ENCODE peak calls at places on chromosomes 13 and 19, in eight cellular contexts. One of them, this sample, is unnamed.

GRCh38 chr13:40383922-40384321 is 282.5 kb downstream of the FOXO1 start:
- DNase-seq in dorsolateral prefrontal cortex: no peak
- DNase-seq in cardiac fibroblast: no peak
- DNase-seq in fibroblast of villous mesenchyme: no peak
- DNase-seq in uterus: no peak
- DNase-seq in HCT116: no peak
- DNase-seq in WERI-Rb-1: no peak
- DNase-seq in IMR-90: no peak
- DNase-seq in this sample: no peak

GRCh38 chr13:32035701-32036100 is 4.1 kb downstream of the FRY start:
- DNase-seq in dorsolateral prefrontal cortex: no peak
- DNase-seq in cardiac fibroblast: no peak
- DNase-seq in fibroblast of villous mesenchyme: no peak
- DNase-seq in uterus: no peak
- DNase-seq in HCT116: no peak
- DNase-seq in WERI-Rb-1: no peak
- DNase-seq in IMR-90: no peak
- DNase-seq in this sample: no peak

GRCh38 chr13:33489563-33489962 is 204.0 kb upstream of the STARD13 start:
- DNase-seq in dorsolateral prefrontal cortex: no peak
- DNase-seq in cardiac fibroblast: no peak
- DNase-seq in fibroblast of villous mesenchyme: no peak
- DNase-seq in uterus: no peak
- DNase-seq in HCT116: no peak
- DNase-seq in WERI-Rb-1: no peak
- DNase-seq in IMR-90: no peak
- DNase-seq in this sample: no peak

GRCh38 chr19:10399878-10400277 is 3.5 kb downstream of the CDC37 start:
- DNase-seq in dorsolateral prefrontal cortex: no peak
- DNase-seq in cardiac fibroblast: no peak
- DNase-seq in fibroblast of villous mesenchyme: no peak
- DNase-seq in uterus: no peak
- DNase-seq in HCT116: no peak
- DNase-seq in WERI-Rb-1: no peak
- DNase-seq in IMR-90: no peak
- DNase-seq in this sample: no peak

GRCh38 chr19:48644355-48644754 is 1.6 kb downstream of the CA11 start:
- DNase-seq in dorsolateral prefrontal cortex: no peak
- DNase-seq in cardiac fibroblast: no peak
- DNase-seq in fibroblast of villous mesenchyme: no peak
- DNase-seq in uterus: no peak
- DNase-seq in HCT116: no peak
- DNase-seq in WERI-Rb-1: no peak
- DNase-seq in IMR-90: no peak
- DNase-seq in this sample: no peak

GRCh38 chr19:6761053-6761676 is 6.1 kb downstream of the SH2D3A start:
- DNase-seq in dorsolateral prefrontal cortex: no peak
- DNase-seq in cardiac fibroblast: peak
- DNase-seq in fibroblast of villous mesenchyme: no peak
- DNase-seq in uterus: no peak
- DNase-seq in HCT116: no peak
- DNase-seq in WERI-Rb-1: peak
- DNase-seq in IMR-90: no peak
- DNase-seq in this sample: no peak

GRCh38 chr13:66809496-66809895 is 420.6 kb downstream of the PCDH9 start:
- DNase-seq in dorsolateral prefrontal cortex: no peak
- DNase-seq in cardiac fibroblast: no peak
- DNase-seq in fibroblast of villous mesenchyme: peak
- DNase-seq in uterus: no peak
- DNase-seq in HCT116: no peak
- DNase-seq in WERI-Rb-1: no peak
- DNase-seq in IMR-90: peak
- DNase-seq in this sample: no peak

GRCh38 chr19:48636859-48637448 is at the start of gene DBP:
- DNase-seq in dorsolateral prefrontal cortex: no peak
- DNase-seq in cardiac fibroblast: no peak
- DNase-seq in fibroblast of villous mesenchyme: no peak
- DNase-seq in uterus: no peak
- DNase-seq in HCT116: no peak
- DNase-seq in WERI-Rb-1: no peak
- DNase-seq in IMR-90: no peak
- DNase-seq in this sample: no peak

GRCh38 chr13:64912141-64912540 is 2318.0 kb downstream of the PCDH9 start:
- DNase-seq in dorsolateral prefrontal cortex: no peak
- DNase-seq in cardiac fibroblast: peak
- DNase-seq in fibroblast of villous mesenchyme: no peak
- DNase-seq in uterus: no peak
- DNase-seq in HCT116: no peak
- DNase-seq in WERI-Rb-1: no peak
- DNase-seq in IMR-90: peak
- DNase-seq in this sample: peak

GRCh38 chr19:44552324-44552723 is 22.8 kb upstream of the CEACAM20 start:
- DNase-seq in dorsolateral prefrontal cortex: no peak
- DNase-seq in cardiac fibroblast: peak
- DNase-seq in fibroblast of villous mesenchyme: peak
- DNase-seq in uterus: no peak
- DNase-seq in HCT116: peak
- DNase-seq in WERI-Rb-1: peak
- DNase-seq in IMR-90: no peak
- DNase-seq in this sample: no peak
- TF ChIP-seq CTCF in dorsolateral prefrontal cortex: no peak
- TF ChIP-seq CTCF in cardiac fibroblast: peak
- TF ChIP-seq CTCF in fibroblast of villous mesenchyme: peak
- TF ChIP-seq CTCF in uterus: no peak
- TF ChIP-seq CTCF in HCT116: peak
- TF ChIP-seq CTCF in WERI-Rb-1: peak
- TF ChIP-seq CTCF in IMR-90: peak
- TF ChIP-seq CTCF in this sample: peak

GRCh38 chr19:41551711-41552110 is 24.3 kb upstream of the CEACAM21 start:
- DNase-seq in dorsolateral prefrontal cortex: no peak
- DNase-seq in cardiac fibroblast: no peak
- DNase-seq in fibroblast of villous mesenchyme: no peak
- DNase-seq in uterus: no peak
- DNase-seq in HCT116: no peak
- DNase-seq in WERI-Rb-1: no peak
- DNase-seq in IMR-90: no peak
- DNase-seq in this sample: no peak

GRCh38 chr19:41548047-41548446 is 27.9 kb upstream of the CEACAM21 start:
- DNase-seq in dorsolateral prefrontal cortex: no peak
- DNase-seq in cardiac fibroblast: no peak
- DNase-seq in fibroblast of villous mesenchyme: no peak
- DNase-seq in uterus: no peak
- DNase-seq in HCT116: no peak
- DNase-seq in WERI-Rb-1: no peak
- DNase-seq in IMR-90: no peak
- DNase-seq in this sample: no peak

GRCh38 chr19:41551212-41551610 is 24.8 kb upstream of the CEACAM21 start:
- DNase-seq in dorsolateral prefrontal cortex: no peak
- DNase-seq in cardiac fibroblast: no peak
- DNase-seq in fibroblast of villous mesenchyme: no peak
- DNase-seq in uterus: no peak
- DNase-seq in HCT116: no peak
- DNase-seq in WERI-Rb-1: no peak
- DNase-seq in IMR-90: no peak
- DNase-seq in this sample: no peak

GRCh38 chr19:41547569-41547968 is 28.4 kb upstream of the CEACAM21 start:
- DNase-seq in dorsolateral prefrontal cortex: no peak
- DNase-seq in cardiac fibroblast: no peak
- DNase-seq in fibroblast of villous mesenchyme: no peak
- DNase-seq in uterus: no peak
- DNase-seq in HCT116: no peak
- DNase-seq in WERI-Rb-1: no peak
- DNase-seq in IMR-90: no peak
- DNase-seq in this sample: no peak

GRCh38 chr19:41548954-41549688 is 26.8 kb upstream of the CEACAM21 start:
- DNase-seq in dorsolateral prefrontal cortex: no peak
- DNase-seq in cardiac fibroblast: no peak
- DNase-seq in fibroblast of villous mesenchyme: no peak
- DNase-seq in uterus: no peak
- DNase-seq in HCT116: no peak
- DNase-seq in WERI-Rb-1: no peak
- DNase-seq in IMR-90: no peak
- DNase-seq in this sample: no peak
- H3K4me3 ChIP-seq in dorsolateral prefrontal cortex: peak
- H3K4me3 ChIP-seq in cardiac fibroblast: no peak
- H3K4me3 ChIP-seq in fibroblast of villous mesenchyme: no peak
- H3K4me3 ChIP-seq in uterus: no peak
- H3K4me3 ChIP-seq in HCT116: no peak
- H3K4me3 ChIP-seq in WERI-Rb-1: no peak
- H3K4me3 ChIP-seq in IMR-90: no peak
- H3K4me3 ChIP-seq in this sample: no peak

GRCh38 chr19:30224689-30225606 is 147.2 kb upstream of the ZNF536 start:
- DNase-seq in dorsolateral prefrontal cortex: no peak
- DNase-seq in cardiac fibroblast: no peak
- DNase-seq in fibroblast of villous mesenchyme: no peak
- DNase-seq in uterus: no peak
- DNase-seq in HCT116: no peak
- DNase-seq in WERI-Rb-1: no peak
- DNase-seq in IMR-90: no peak
- DNase-seq in this sample: no peak
- TF ChIP-seq CTCF in dorsolateral prefrontal cortex: no peak
- TF ChIP-seq CTCF in cardiac fibroblast: no peak
- TF ChIP-seq CTCF in fibroblast of villous mesenchyme: no peak
- TF ChIP-seq CTCF in uterus: no peak
- TF ChIP-seq CTCF in HCT116: no peak
- TF ChIP-seq CTCF in WERI-Rb-1: no peak
- TF ChIP-seq CTCF in IMR-90: no peak
- TF ChIP-seq CTCF in this sample: no peak

GRCh38 chr19:13060233-13060963 is 42.3 kb downstream of the LYL1 start:
- DNase-seq in dorsolateral prefrontal cortex: peak
- DNase-seq in cardiac fibroblast: no peak
- DNase-seq in fibroblast of villous mesenchyme: no peak
- DNase-seq in uterus: no peak
- DNase-seq in HCT116: no peak
- DNase-seq in WERI-Rb-1: peak
- DNase-seq in IMR-90: no peak
- DNase-seq in this sample: no peak
- H3K4me3 ChIP-seq in dorsolateral prefrontal cortex: peak
- H3K4me3 ChIP-seq in cardiac fibroblast: peak
- H3K4me3 ChIP-seq in fibroblast of villous mesenchyme: peak
- H3K4me3 ChIP-seq in uterus: peak
- H3K4me3 ChIP-seq in HCT116: peak
- H3K4me3 ChIP-seq in WERI-Rb-1: peak
- H3K4me3 ChIP-seq in IMR-90: no peak
- H3K4me3 ChIP-seq in this sample: no peak

GRCh38 chr19:33428627-33429013 is 55.1 kb downstream of the CEBPG start:
- DNase-seq in dorsolateral prefrontal cortex: peak
- DNase-seq in cardiac fibroblast: no peak
- DNase-seq in fibroblast of villous mesenchyme: no peak
- DNase-seq in uterus: no peak
- DNase-seq in HCT116: no peak
- DNase-seq in WERI-Rb-1: no peak
- DNase-seq in IMR-90: no peak
- DNase-seq in this sample: no peak

GRCh38 chr19:33430674-33431277 is 57.3 kb downstream of the CEBPG start:
- DNase-seq in dorsolateral prefrontal cortex: peak
- DNase-seq in cardiac fibroblast: peak
- DNase-seq in fibroblast of villous mesenchyme: peak
- DNase-seq in uterus: no peak
- DNase-seq in HCT116: peak
- DNase-seq in WERI-Rb-1: peak
- DNase-seq in IMR-90: peak
- DNase-seq in this sample: peak

GRCh38 chr19:33429891-33430673 is 56.6 kb downstream of the CEBPG start:
- DNase-seq in dorsolateral prefrontal cortex: peak
- DNase-seq in cardiac fibroblast: no peak
- DNase-seq in fibroblast of villous mesenchyme: no peak
- DNase-seq in uterus: no peak
- DNase-seq in HCT116: no peak
- DNase-seq in WERI-Rb-1: peak
- DNase-seq in IMR-90: no peak
- DNase-seq in this sample: no peak

GRCh38 chr19:33426621-33427475 is 53.3 kb downstream of the CEBPG start:
- DNase-seq in dorsolateral prefrontal cortex: peak
- DNase-seq in cardiac fibroblast: no peak
- DNase-seq in fibroblast of villous mesenchyme: no peak
- DNase-seq in uterus: no peak
- DNase-seq in HCT116: no peak
- DNase-seq in WERI-Rb-1: peak
- DNase-seq in IMR-90: no peak
- DNase-seq in this sample: no peak

DNA sequence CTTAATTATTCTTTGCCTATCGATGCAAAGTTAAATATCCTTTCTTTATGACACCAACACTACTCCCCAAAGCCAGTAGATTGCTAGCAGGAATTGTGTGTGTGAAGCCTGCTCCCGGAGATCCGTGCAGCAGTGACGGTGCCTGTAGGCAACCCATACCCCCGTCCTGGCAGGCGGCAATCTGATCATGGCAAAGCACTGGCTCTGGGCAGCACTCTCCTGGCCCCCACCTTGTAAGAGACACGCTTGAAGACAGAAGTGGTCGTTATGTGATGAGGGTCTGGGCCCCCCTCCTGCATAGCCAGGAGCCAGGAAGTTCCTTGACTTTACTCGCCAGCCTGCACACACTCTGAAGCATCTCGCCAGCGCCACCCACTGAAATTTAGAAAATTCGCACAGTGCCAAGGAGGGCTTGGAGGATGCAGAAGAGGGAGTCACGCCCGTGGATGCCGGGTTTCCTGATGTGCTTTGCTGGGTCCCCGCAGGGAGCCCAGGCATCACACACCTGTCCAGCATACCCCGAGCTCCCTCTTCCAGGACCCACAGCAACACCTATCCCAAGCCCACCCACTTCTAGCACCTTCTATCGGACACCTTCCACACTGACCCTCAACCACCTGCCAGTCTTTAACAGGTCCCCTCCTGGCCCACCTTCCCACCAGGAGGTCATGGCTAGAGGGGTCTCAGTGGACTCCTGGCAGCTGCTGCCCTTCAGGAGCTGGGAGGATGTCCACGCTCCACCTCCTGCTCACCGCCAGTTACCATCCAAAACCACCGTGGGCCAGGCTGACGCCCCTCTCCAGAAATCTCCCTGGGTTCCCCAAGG is 54.5 kb downstream of the CEBPG start:
- DNase-seq in dorsolateral prefrontal cortex: peak
- DNase-seq in cardiac fibroblast: no peak
- DNase-seq in fibroblast of villous mesenchyme: no peak
- DNase-seq in uterus: no peak
- DNase-seq in HCT116: no peak
- DNase-seq in WERI-Rb-1: no peak
- DNase-seq in IMR-90: no peak
- DNase-seq in this sample: no peak
- TF ChIP-seq CTCF in dorsolateral prefrontal cortex: no peak
- TF ChIP-seq CTCF in cardiac fibroblast: no peak
- TF ChIP-seq CTCF in fibroblast of villous mesenchyme: no peak
- TF ChIP-seq CTCF in uterus: no peak
- TF ChIP-seq CTCF in HCT116: no peak
- TF ChIP-seq CTCF in WERI-Rb-1: peak
- TF ChIP-seq CTCF in IMR-90: no peak
- TF ChIP-seq CTCF in this sample: no peak